ENCODE peak calls at places on chromosome 17, in ten cellular contexts. V, G, K, U, T, X, N, Y, W and R are unnamed samples.

GRCh38 chr17:29561541-29562517 is 5.0 kb downstream of the ABHD15 start:
- DNase-seq in V (no peak), G (no peak), K (no peak), U (no peak), T (no peak), X (no peak), N (no peak), Y (no peak), W (no peak), R (no peak)

GRCh38 chr17:28675980-28676379 is 14.0 kb downstream of the SUPT6H start:
- DNase-seq in V (no peak), G (no peak), K (no peak), U (peak; percentile 78), T (no peak), X (no peak), N (no peak), Y (no peak), W (no peak), R (no peak)

GRCh38 chr17:44552361-44552760 is 4.9 kb upstream of the FZD2 start:
- DNase-seq in V (no peak), G (no peak), K (peak; percentile 74), U (no peak), T (no peak), X (no peak), N (no peak), Y (no peak), W (no peak), R (no peak)

GRCh38 chr17:35740997-35741931 is 9.8 kb downstream of the RASL10B start:
- DNase-seq in V (no peak), G (no peak), K (no peak), U (peak; percentile 33), T (peak; percentile 72), X (no peak), N (no peak), Y (no peak), W (no peak), R (no peak)

GRCh38 chr17:19388791-19389190 is 1.8 kb upstream of the MFAP4 start:
- DNase-seq in V (no peak), G (no peak), K (peak; percentile 19), U (no peak), T (no peak), X (no peak), N (no peak), Y (no peak), W (no peak), R (peak; percentile 37)

GRCh38 chr17:82703036-82703745 is 4.7 kb upstream of the RAB40B start:
- DNase-seq in V (no peak), G (no peak), K (no peak), U (no peak), T (peak; percentile 72), X (no peak), N (no peak), Y (no peak), W (no peak), R (no peak)

GRCh38 chr17:14004927-14005630 is 64.2 kb upstream of the COX10 start:
- DNase-seq in V (no peak), G (no peak), K (no peak), U (no peak), T (no peak), X (no peak), N (no peak), Y (no peak), W (no peak), R (no peak)

GRCh38 chr17:2040942-2041560 is 771 bp upstream of the OVCA2 start:
- DNase-seq in V (no peak), G (no peak), K (no peak), U (no peak), T (no peak), X (no peak), N (no peak), Y (no peak), W (no peak), R (no peak)

GRCh38 chr17:41863074-41863843 is 2.0 kb downstream of the KLHL11 start:
- DNase-seq in V (no peak), G (no peak), K (no peak), U (no peak), T (no peak), X (no peak), N (no peak), Y (peak; percentile 46), W (peak; percentile 1), R (no peak)

GRCh38 chr17:50949128-50950001 is 83.2 kb upstream of the TOB1 start:
- DNase-seq in V (no peak), G (no peak), K (peak; percentile 71), U (no peak), T (peak; percentile 65), X (no peak), N (peak; percentile 21), Y (no peak), W (no peak), R (no peak)

GRCh38 chr17:82446124-82446523 is 4.4 kb downstream of the CYBC1 start:
- DNase-seq in V (no peak), G (no peak), K (no peak), U (no peak), T (no peak), X (no peak), N (no peak), Y (no peak), W (no peak), R (no peak)

GRCh38 chr17:43599835-43600234 is 53.7 kb upstream of the ETV4 start:
- DNase-seq in V (no peak), G (no peak), K (no peak), U (no peak), T (no peak), X (peak; percentile 76), N (peak; percentile 17), Y (no peak), W (no peak), R (peak; percentile 87)

GRCh38 chr17:45234641-45235040 is 13.0 kb downstream of the FMNL1 start:
- DNase-seq in V (no peak), G (peak; percentile 55), K (no peak), U (no peak), T (peak; percentile 30), X (no peak), N (no peak), Y (peak; percentile 73), W (no peak), R (no peak)

GRCh38 chr17:1227917-1228751 is 42.1 kb upstream of the BHLHA9 start:
- DNase-seq in V (no peak), G (peak; percentile 7), K (peak; percentile 51), U (no peak), T (peak; percentile 80), X (peak; percentile 9), N (no peak), Y (peak; percentile 59), W (peak; percentile 6), R (no peak)

GRCh38 chr17:64653325-64653984 is 8.7 kb downstream of the SMURF2 start:
- DNase-seq in V (no peak), G (no peak), K (no peak), U (no peak), T (no peak), X (peak; percentile 52), N (no peak), Y (no peak), W (no peak), R (peak; percentile 43)

GRCh38 chr17:39099686-39100293 is 51.6 kb downstream of the PLXDC1 start:
- DNase-seq in V (no peak), G (no peak), K (peak; percentile 50), U (no peak), T (no peak), X (peak; percentile 65), N (peak; percentile 75), Y (no peak), W (no peak), R (peak; percentile 62)